ENCODE peak calls at places on chromosomes 16 and 17, in six cellular contexts. K, B, N, U, L and C are unnamed samples.

GRCh38 chr16:58046054-58046881 is 20.7 kb downstream of the MMP15 start:
- ATAC-seq in K (no peak), B (no peak), N (no peak), U (no peak), L (no peak), C (no peak)

GRCh38 chr16:75230471-75231110 is 11.8 kb downstream of the CTRB1 start:
- ATAC-seq in K (no peak), B (no peak), N (no peak), U (no peak), L (no peak), C (no peak)

GRCh38 chr17:72182256-72182890 is 61.6 kb downstream of the SOX9 start:
- ATAC-seq in K (no peak), B (no peak), N (no peak), U (peak), L (no peak), C (no peak)

GRCh38 chr17:38724337-38724988 is 5.7 kb upstream of the CISD3 start:
- ATAC-seq in K (no peak), B (no peak), N (no peak), U (no peak), L (no peak), C (no peak)

GRCh38 chr17:61440697-61441096 is 11.5 kb upstream of the TBX4 start:
- ATAC-seq in K (peak), B (peak), N (peak), U (no peak), L (no peak), C (peak)

GRCh38 chr17:17826942-17827785 is 9.6 kb downstream of the SREBF1 start:
- ATAC-seq in K (no peak), B (no peak), N (no peak), U (no peak), L (no peak), C (no peak)

GRCh38 chr17:44628234-44629188 is 27.8 kb upstream of the MEIOC start:
- ATAC-seq in K (no peak), B (peak), N (peak), U (no peak), L (peak), C (peak)

GRCh38 chr17:27939489-27940465 is 46.6 kb upstream of the LYRM9 start:
- ATAC-seq in K (no peak), B (no peak), N (peak), U (no peak), L (peak), C (peak)

GRCh38 chr17:14950216-14950615 is 314.9 kb downstream of the PMP22 start:
- ATAC-seq in K (no peak), B (no peak), N (no peak), U (no peak), L (no peak), C (no peak)

GRCh38 chr17:13835151-13835550 is 233.4 kb upstream of the HS3ST3A1 start:
- ATAC-seq in K (no peak), B (no peak), N (no peak), U (no peak), L (no peak), C (no peak)

GRCh38 chr17:16106161-16106891 is 106.7 kb downstream of the TTC19 start:
- ATAC-seq in K (no peak), B (no peak), N (no peak), U (no peak), L (no peak), C (no peak)

GRCh38 chr17:7982171-7982570 is 20.2 kb upstream of the GUCY2D start:
- ATAC-seq in K (no peak), B (no peak), N (no peak), U (no peak), L (no peak), C (no peak)

GRCh38 chr16:1330260-1330914 is 3.1 kb upstream of the BAIAP3 start:
- ATAC-seq in K (no peak), B (no peak), N (peak), U (peak), L (no peak), C (no peak)

GRCh38 chr17:66593116-66593515 is 241.8 kb upstream of the CACNG5 start:
- ATAC-seq in K (no peak), B (no peak), N (no peak), U (no peak), L (no peak), C (no peak)

GRCh38 chr17:44766409-44767038 is 7.7 kb downstream of the ADAM11 start:
- ATAC-seq in K (no peak), B (no peak), N (no peak), U (no peak), L (no peak), C (no peak)

GRCh38 chr17:78803161-78803845 is 21.2 kb upstream of the CYTH1 start:
- ATAC-seq in K (no peak), B (no peak), N (no peak), U (no peak), L (no peak), C (no peak)

GRCh38 chr17:38636054-38636453 is 30.3 kb upstream of the SRCIN1 start:
- ATAC-seq in K (no peak), B (no peak), N (no peak), U (peak), L (no peak), C (no peak)

GRCh38 chr17:72185571-72185970 is 64.8 kb downstream of the SOX9 start:
- ATAC-seq in K (no peak), B (no peak), N (no peak), U (no peak), L (no peak), C (no peak)

GRCh38 chr17:57744195-57745170 is 616 bp downstream of the CCDC182 start:
- ATAC-seq in K (no peak), B (no peak), N (peak), U (no peak), L (peak), C (peak)

GRCh38 chr16:81505011-81505660 is 60.5 kb downstream of the CMIP start:
- ATAC-seq in K (no peak), B (no peak), N (peak), U (peak), L (peak), C (peak)

GRCh38 chr17:55289106-55289446 is 24.3 kb downstream of the HLF start:
- ATAC-seq in K (no peak), B (no peak), N (no peak), U (no peak), L (no peak), C (no peak)

GRCh38 chr17:44987194-44987882 is 19.2 kb upstream of the C1QL1 start:
- ATAC-seq in K (peak), B (peak), N (peak), U (no peak), L (no peak), C (no peak)

GRCh38 chr16:31880322-31880979 is 6.8 kb downstream of the ZNF267 start:
- ATAC-seq in K (peak), B (peak), N (peak), U (peak), L (no peak), C (peak)

GRCh38 chr17:55325405-55325804 is 60.6 kb downstream of the HLF start:
- ATAC-seq in K (no peak), B (no peak), N (no peak), U (no peak), L (no peak), C (no peak)

GRCh38 chr17:29948460-29949185 is 7.2 kb downstream of the EFCAB5 start:
- ATAC-seq in K (no peak), B (no peak), N (peak), U (no peak), L (peak), C (peak)

GRCh38 chr16:64417711-64418227 is 704.1 kb downstream of the CDH11 start:
- ATAC-seq in K (no peak), B (no peak), N (peak), U (no peak), L (no peak), C (no peak)

GRCh38 chr16:85187447-85187846 is 75.2 kb upstream of the CIBAR2 start:
- ATAC-seq in K (no peak), B (no peak), N (no peak), U (peak), L (no peak), C (no peak)

GRCh38 chr16:9677301-9677653 is 505.0 kb downstream of the GRIN2A start:
- ATAC-seq in K (no peak), B (no peak), N (no peak), U (no peak), L (no peak), C (no peak)

GRCh38 chr17:51305182-51305581 is 44.8 kb downstream of the UTP18 start:
- ATAC-seq in K (no peak), B (no peak), N (no peak), U (no peak), L (no peak), C (no peak)

GRCh38 chr16:19829844-19830703 is 54.6 kb downstream of the GPRC5B start:
- ATAC-seq in K (no peak), B (no peak), N (no peak), U (no peak), L (no peak), C (no peak)

GRCh38 chr16:84716740-84717139 is 16.9 kb downstream of the USP10 start:
- ATAC-seq in K (no peak), B (no peak), N (no peak), U (no peak), L (no peak), C (no peak)

GRCh38 chr16:76946879-76947278 is 244.1 kb upstream of the MON1B start:
- ATAC-seq in K (no peak), B (no peak), N (peak), U (no peak), L (no peak), C (no peak)

GRCh38 chr16:10946308-10946707 is 1.9 kb downstream of the CLEC16A start:
- ATAC-seq in K (no peak), B (no peak), N (no peak), U (no peak), L (no peak), C (no peak)

GRCh38 chr17:81481815-81482505 is 30.6 kb downstream of the ACTG1 start:
- ATAC-seq in K (no peak), B (no peak), N (no peak), U (no peak), L (no peak), C (no peak)